ENCODE peak calls at places on chromosomes 4 and X, in five cellular contexts. N, T, C, I and B are unnamed samples.

GRCh38 chr4:7134737-7135388 is 57.5 kb upstream of the SORCS2 start:
- DNase-seq in I (peak), N (no peak), C (no peak), T (peak), B (no peak)

GRCh38 chr4:141768954-141769353 is 132.6 kb downstream of the IL15 start:
- DNase-seq in I (peak), T (no peak), N (peak), C (no peak), B (no peak)

GRCh38 chrX:9471571-9471985 is 6.7 kb downstream of the TBL1X start:
- DNase-seq in T (no peak), N (no peak), C (no peak), I (no peak), B (no peak)

GRCh38 chrX:6707497-6707896 is 172.6 kb upstream of the VCX3A start:
- DNase-seq in I (no peak), T (no peak), N (no peak), C (no peak), B (no peak)

GRCh38 chr4:97493815-97494518 is 649.3 kb downstream of the STPG2 start:
- DNase-seq in C (no peak), T (no peak), N (peak), I (peak), B (no peak)

GRCh38 chr4:145937990-145938611 is 522 bp downstream of the ZNF827 start:
- DNase-seq in T (no peak), N (peak), C (peak), I (peak), B (no peak)

GRCh38 chr4:70533791-70534190 is 15.4 kb downstream of the AMTN start:
- DNase-seq in T (no peak), I (no peak), N (no peak), C (no peak), B (no peak)

GRCh38 chrX:120136128-120136527 is 20.4 kb upstream of the RHOXF1 start:
- DNase-seq in I (no peak), N (no peak), T (no peak), C (no peak), B (no peak)

GRCh38 chr4:149684516-149684915 is 131.1 kb downstream of the IQCM start:
- DNase-seq in N (no peak), T (no peak), C (no peak), I (no peak), B (no peak)

GRCh38 chr4:74969507-74970474 is 36.9 kb downstream of the PARM1 start:
- DNase-seq in I (no peak), C (no peak), N (no peak), T (peak), B (no peak)